ENCODE peak calls at places on chromosome 13, in nine cellular contexts. One of them, this sample, is unnamed.

GRCh38 chr13:71672527-71672926 is 194.5 kb downstream of the DACH1 start:
- DNase-seq in OCI-LY7: no peak
- DNase-seq in hepatocyte: no peak
- DNase-seq in sigmoid colon: no peak
- DNase-seq in AG04450: no peak
- DNase-seq in transverse colon: no peak
- DNase-seq in left lung: no peak
- DNase-seq in right atrium auricular region: no peak
- DNase-seq in CD8-positive, alpha-beta T cell: no peak
- DNase-seq in this sample: no peak

GRCh38 chr13:50713849-50714248 is 129.6 kb downstream of the DLEU7 start:
- DNase-seq in CD8-positive, alpha-beta T cell: peak; percentile 52
- DNase-seq in AG04450: peak; percentile 34
- DNase-seq in left lung: peak; percentile 78
- DNase-seq in right atrium auricular region: no peak
- DNase-seq in OCI-LY7: peak; percentile 45
- DNase-seq in hepatocyte: no peak
- DNase-seq in transverse colon: peak; percentile 8
- DNase-seq in sigmoid colon: no peak
- DNase-seq in this sample: no peak

GRCh38 chr13:97133955-97134354 is 88.2 kb upstream of the MBNL2 start:
- DNase-seq in AG04450: no peak
- DNase-seq in left lung: no peak
- DNase-seq in OCI-LY7: no peak
- DNase-seq in transverse colon: no peak
- DNase-seq in CD8-positive, alpha-beta T cell: no peak
- DNase-seq in sigmoid colon: no peak
- DNase-seq in hepatocyte: no peak
- DNase-seq in right atrium auricular region: no peak
- DNase-seq in this sample: no peak

GRCh38 chr13:75797256-75797655 is 161.1 kb downstream of the LMO7 start:
- DNase-seq in left lung: no peak
- DNase-seq in right atrium auricular region: no peak
- DNase-seq in transverse colon: no peak
- DNase-seq in sigmoid colon: no peak
- DNase-seq in hepatocyte: no peak
- DNase-seq in OCI-LY7: no peak
- DNase-seq in CD8-positive, alpha-beta T cell: no peak
- DNase-seq in AG04450: no peak
- DNase-seq in this sample: no peak

GRCh38 chr13:103100795-103101194 is 34.6 kb upstream of the SLC10A2 start:
- DNase-seq in right atrium auricular region: no peak
- DNase-seq in OCI-LY7: no peak
- DNase-seq in hepatocyte: peak; percentile 40
- DNase-seq in sigmoid colon: no peak
- DNase-seq in AG04450: no peak
- DNase-seq in CD8-positive, alpha-beta T cell: no peak
- DNase-seq in left lung: no peak
- DNase-seq in transverse colon: no peak
- DNase-seq in this sample: no peak

GRCh38 chr13:81872581-81872980 is 1531.7 kb upstream of the SPRY2 start:
- DNase-seq in CD8-positive, alpha-beta T cell: no peak
- DNase-seq in AG04450: no peak
- DNase-seq in hepatocyte: peak; percentile 53
- DNase-seq in sigmoid colon: no peak
- DNase-seq in left lung: no peak
- DNase-seq in OCI-LY7: no peak
- DNase-seq in transverse colon: no peak
- DNase-seq in right atrium auricular region: no peak
- DNase-seq in this sample: no peak

GRCh38 chr13:90800082-90800746 is 547.3 kb upstream of the MIR17HG start:
- DNase-seq in OCI-LY7: no peak
- DNase-seq in hepatocyte: peak; percentile 10
- DNase-seq in transverse colon: peak; percentile 25
- DNase-seq in CD8-positive, alpha-beta T cell: no peak
- DNase-seq in sigmoid colon: no peak
- DNase-seq in right atrium auricular region: peak; percentile 63
- DNase-seq in left lung: no peak
- DNase-seq in AG04450: no peak
- DNase-seq in this sample: peak; percentile 41

GRCh38 chr13:113897161-113897560 is 33.3 kb upstream of the GAS6 start:
- DNase-seq in CD8-positive, alpha-beta T cell: no peak
- DNase-seq in transverse colon: no peak
- DNase-seq in sigmoid colon: no peak
- DNase-seq in left lung: no peak
- DNase-seq in hepatocyte: no peak
- DNase-seq in AG04450: peak; percentile 97
- DNase-seq in OCI-LY7: no peak
- DNase-seq in right atrium auricular region: peak; percentile 30
- DNase-seq in this sample: no peak

GRCh38 chr13:50357586-50358118 is 342.4 kb downstream of the KCNRG start:
- DNase-seq in AG04450: peak; percentile 50
- DNase-seq in OCI-LY7: no peak
- DNase-seq in sigmoid colon: peak; percentile 67
- DNase-seq in hepatocyte: peak; percentile 70
- DNase-seq in CD8-positive, alpha-beta T cell: no peak
- DNase-seq in transverse colon: no peak
- DNase-seq in left lung: no peak
- DNase-seq in right atrium auricular region: no peak
- DNase-seq in this sample: peak; percentile 60

GRCh38 chr13:48412881-48413351 is at the start of gene LPAR6:
- DNase-seq in AG04450: no peak
- DNase-seq in hepatocyte: peak; percentile 64
- DNase-seq in transverse colon: no peak
- DNase-seq in left lung: no peak
- DNase-seq in CD8-positive, alpha-beta T cell: no peak
- DNase-seq in right atrium auricular region: no peak
- DNase-seq in sigmoid colon: no peak
- DNase-seq in OCI-LY7: no peak
- DNase-seq in this sample: no peak

GRCh38 chr13:73779881-73780280 is 354.3 kb downstream of the KLF12 start:
- DNase-seq in hepatocyte: no peak
- DNase-seq in CD8-positive, alpha-beta T cell: no peak
- DNase-seq in transverse colon: no peak
- DNase-seq in AG04450: no peak
- DNase-seq in right atrium auricular region: no peak
- DNase-seq in sigmoid colon: no peak
- DNase-seq in OCI-LY7: no peak
- DNase-seq in left lung: no peak
- DNase-seq in this sample: no peak

GRCh38 chr13:26923824-26924605 is 163.4 kb upstream of the GPR12 start:
- DNase-seq in hepatocyte: peak; percentile 30
- DNase-seq in AG04450: no peak
- DNase-seq in right atrium auricular region: no peak
- DNase-seq in left lung: no peak
- DNase-seq in sigmoid colon: no peak
- DNase-seq in OCI-LY7: no peak
- DNase-seq in CD8-positive, alpha-beta T cell: no peak
- DNase-seq in transverse colon: no peak
- DNase-seq in this sample: no peak

GRCh38 chr13:110306340-110306959 is 507 bp downstream of the COL4A1 start:
- DNase-seq in transverse colon: no peak
- DNase-seq in hepatocyte: peak; percentile 41
- DNase-seq in OCI-LY7: no peak
- DNase-seq in CD8-positive, alpha-beta T cell: no peak
- DNase-seq in right atrium auricular region: peak; percentile 58
- DNase-seq in AG04450: no peak
- DNase-seq in sigmoid colon: peak; percentile 80
- DNase-seq in left lung: no peak
- DNase-seq in this sample: no peak

GRCh38 chr13:97191615-97192014 is 30.5 kb upstream of the MBNL2 start:
- DNase-seq in transverse colon: no peak
- DNase-seq in CD8-positive, alpha-beta T cell: no peak
- DNase-seq in AG04450: no peak
- DNase-seq in hepatocyte: no peak
- DNase-seq in left lung: no peak
- DNase-seq in sigmoid colon: no peak
- DNase-seq in right atrium auricular region: no peak
- DNase-seq in OCI-LY7: no peak
- DNase-seq in this sample: peak; percentile 60

GRCh38 chr13:21365574-21365973 is 93.5 kb downstream of the ZDHHC20 start:
- DNase-seq in right atrium auricular region: peak; percentile 18
- DNase-seq in sigmoid colon: no peak
- DNase-seq in left lung: no peak
- DNase-seq in AG04450: no peak
- DNase-seq in CD8-positive, alpha-beta T cell: no peak
- DNase-seq in OCI-LY7: no peak
- DNase-seq in hepatocyte: no peak
- DNase-seq in transverse colon: no peak
- DNase-seq in this sample: no peak

GRCh38 chr13:93847162-93847561 is 620.6 kb downstream of the GPC6 start:
- DNase-seq in transverse colon: no peak
- DNase-seq in AG04450: peak; percentile 42
- DNase-seq in right atrium auricular region: no peak
- DNase-seq in left lung: no peak
- DNase-seq in sigmoid colon: no peak
- DNase-seq in OCI-LY7: no peak
- DNase-seq in hepatocyte: peak; percentile 36
- DNase-seq in CD8-positive, alpha-beta T cell: no peak
- DNase-seq in this sample: no peak

GRCh38 chr13:39269411-39269810 is 231.2 kb downstream of the NHLRC3 start:
- DNase-seq in hepatocyte: no peak
- DNase-seq in sigmoid colon: no peak
- DNase-seq in left lung: no peak
- DNase-seq in OCI-LY7: no peak
- DNase-seq in AG04450: no peak
- DNase-seq in CD8-positive, alpha-beta T cell: no peak
- DNase-seq in transverse colon: no peak
- DNase-seq in right atrium auricular region: no peak
- DNase-seq in this sample: no peak

GRCh38 chr13:63124863-63125262 is 1709.2 kb upstream of the PCDH20 start:
- DNase-seq in sigmoid colon: no peak
- DNase-seq in left lung: no peak
- DNase-seq in hepatocyte: peak; percentile 17
- DNase-seq in transverse colon: no peak
- DNase-seq in CD8-positive, alpha-beta T cell: no peak
- DNase-seq in OCI-LY7: peak; percentile 14
- DNase-seq in AG04450: no peak
- DNase-seq in right atrium auricular region: no peak
- DNase-seq in this sample: no peak

DNA sequence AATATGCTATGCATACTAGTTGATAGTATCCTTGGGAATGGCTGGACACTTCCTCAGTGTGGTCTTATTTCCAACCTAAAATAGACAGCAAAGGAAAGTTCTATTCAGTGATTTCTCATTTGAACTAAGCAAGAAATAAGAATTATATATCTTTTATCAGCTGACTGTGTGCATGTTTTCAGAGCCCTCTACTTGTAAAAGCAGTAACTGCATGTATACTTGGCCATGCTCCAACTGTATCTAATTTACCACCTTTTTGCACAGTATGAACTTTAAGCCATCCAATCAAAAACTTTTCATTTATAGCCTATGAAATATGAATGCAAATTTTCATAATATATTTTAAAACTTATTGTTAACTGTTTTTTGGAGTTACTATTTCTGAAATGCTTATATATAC is 136.4 kb upstream of the PCDH9 start:
- DNase-seq in CD8-positive, alpha-beta T cell: no peak
- DNase-seq in hepatocyte: peak; percentile 22
- DNase-seq in AG04450: no peak
- DNase-seq in left lung: no peak
- DNase-seq in right atrium auricular region: no peak
- DNase-seq in transverse colon: no peak
- DNase-seq in sigmoid colon: no peak
- DNase-seq in OCI-LY7: no peak
- DNase-seq in this sample: no peak
- TF ChIP-seq CTCF in CD8-positive, alpha-beta T cell: no peak
- TF ChIP-seq CTCF in hepatocyte: no peak
- TF ChIP-seq CTCF in AG04450: peak; percentile 33
- TF ChIP-seq CTCF in left lung: no peak
- TF ChIP-seq CTCF in right atrium auricular region: no peak
- TF ChIP-seq CTCF in transverse colon: no peak
- TF ChIP-seq CTCF in sigmoid colon: no peak
- TF ChIP-seq CTCF in OCI-LY7: peak; percentile 54
- TF ChIP-seq CTCF in this sample: no peak

GRCh38 chr13:24271231-24271610 is 38.2 kb upstream of the C1QTNF9 start:
- DNase-seq in OCI-LY7: no peak
- DNase-seq in right atrium auricular region: no peak
- DNase-seq in hepatocyte: no peak
- DNase-seq in AG04450: no peak
- DNase-seq in transverse colon: no peak
- DNase-seq in sigmoid colon: no peak
- DNase-seq in left lung: no peak
- DNase-seq in CD8-positive, alpha-beta T cell: no peak
- DNase-seq in this sample: no peak

GRCh38 chr13:24271611-24272451 is 37.5 kb upstream of the C1QTNF9 start:
- DNase-seq in AG04450: peak; percentile 45
- DNase-seq in CD8-positive, alpha-beta T cell: peak; percentile 78
- DNase-seq in right atrium auricular region: peak; percentile 70
- DNase-seq in sigmoid colon: peak; percentile 84
- DNase-seq in OCI-LY7: no peak
- DNase-seq in transverse colon: peak; percentile 72
- DNase-seq in left lung: peak; percentile 88
- DNase-seq in hepatocyte: peak; percentile 44
- DNase-seq in this sample: peak; percentile 79

GRCh38 chr13:24269803-24270202 is 39.6 kb upstream of the C1QTNF9 start:
- DNase-seq in sigmoid colon: no peak
- DNase-seq in right atrium auricular region: peak; percentile 52
- DNase-seq in AG04450: no peak
- DNase-seq in OCI-LY7: no peak
- DNase-seq in left lung: no peak
- DNase-seq in transverse colon: no peak
- DNase-seq in hepatocyte: no peak
- DNase-seq in CD8-positive, alpha-beta T cell: no peak
- DNase-seq in this sample: no peak

GRCh38 chr13:24272452-24273161 is 36.8 kb upstream of the C1QTNF9 start:
- DNase-seq in CD8-positive, alpha-beta T cell: no peak
- DNase-seq in left lung: peak; percentile 77
- DNase-seq in AG04450: no peak
- DNase-seq in transverse colon: no peak
- DNase-seq in sigmoid colon: no peak
- DNase-seq in right atrium auricular region: peak; percentile 62
- DNase-seq in OCI-LY7: no peak
- DNase-seq in hepatocyte: no peak
- DNase-seq in this sample: no peak

GRCh38 chr13:24270639-24271131 is 38.7 kb upstream of the C1QTNF9 start:
- DNase-seq in sigmoid colon: peak; percentile 79
- DNase-seq in left lung: peak; percentile 91
- DNase-seq in transverse colon: peak; percentile 62
- DNase-seq in right atrium auricular region: peak; percentile 87
- DNase-seq in hepatocyte: peak; percentile 46
- DNase-seq in OCI-LY7: no peak
- DNase-seq in AG04450: no peak
- DNase-seq in CD8-positive, alpha-beta T cell: peak; percentile 76
- DNase-seq in this sample: peak; percentile 70
- H3K27ac ChIP-seq in sigmoid colon: peak overlapping the region; percentile 87
- H3K27ac ChIP-seq in left lung: peak overlapping the region; percentile 89
- H3K27ac ChIP-seq in transverse colon: peak overlapping the region; percentile 91
- H3K27ac ChIP-seq in right atrium auricular region: peak overlapping the region; percentile 79
- H3K27ac ChIP-seq in hepatocyte: peak overlapping the region; percentile 21
- H3K27ac ChIP-seq in OCI-LY7: no peak overlapping the region
- H3K27ac ChIP-seq in AG04450: peak overlapping the region; percentile 75
- H3K27ac ChIP-seq in CD8-positive, alpha-beta T cell: peak overlapping the region; percentile 81
- H3K27ac ChIP-seq in this sample: peak overlapping the region; percentile 83

GRCh38 chr13:67134322-67135129 is 95.6 kb downstream of the PCDH9 start:
- DNase-seq in transverse colon: no peak
- DNase-seq in OCI-LY7: peak; percentile 4
- DNase-seq in right atrium auricular region: no peak
- DNase-seq in left lung: no peak
- DNase-seq in AG04450: no peak
- DNase-seq in hepatocyte: no peak
- DNase-seq in CD8-positive, alpha-beta T cell: no peak
- DNase-seq in sigmoid colon: no peak
- DNase-seq in this sample: no peak
- H3K4me3 ChIP-seq in transverse colon: peak overlapping the region; percentile 8
- H3K4me3 ChIP-seq in OCI-LY7: peak overlapping the region; percentile 47
- H3K4me3 ChIP-seq in right atrium auricular region: peak overlapping the region; percentile 27
- H3K4me3 ChIP-seq in left lung: peak overlapping the region; percentile 14
- H3K4me3 ChIP-seq in AG04450: peak overlapping the region; percentile 42
- H3K4me3 ChIP-seq in hepatocyte: no peak overlapping the region
- H3K4me3 ChIP-seq in CD8-positive, alpha-beta T cell: no peak overlapping the region
- H3K4me3 ChIP-seq in sigmoid colon: peak overlapping the region; percentile 33
- H3K4me3 ChIP-seq in this sample: peak overlapping the region; percentile 62

GRCh38 chr13:46757640-46758039 is 39.3 kb downstream of the ESD start:
- DNase-seq in right atrium auricular region: no peak
- DNase-seq in CD8-positive, alpha-beta T cell: no peak
- DNase-seq in transverse colon: no peak
- DNase-seq in sigmoid colon: no peak
- DNase-seq in AG04450: no peak
- DNase-seq in left lung: no peak
- DNase-seq in OCI-LY7: no peak
- DNase-seq in hepatocyte: no peak
- DNase-seq in this sample: no peak
- TF ChIP-seq CTCF in right atrium auricular region: no peak
- TF ChIP-seq CTCF in CD8-positive, alpha-beta T cell: no peak
- TF ChIP-seq CTCF in transverse colon: no peak
- TF ChIP-seq CTCF in sigmoid colon: no peak
- TF ChIP-seq CTCF in AG04450: no peak
- TF ChIP-seq CTCF in left lung: no peak
- TF ChIP-seq CTCF in OCI-LY7: no peak
- TF ChIP-seq CTCF in hepatocyte: no peak
- TF ChIP-seq CTCF in this sample: no peak

This sample was measured in dorsolateral prefrontal cortex.